ENCODE peak calls at places on chromosomes 13 and 19, in six cellular contexts. W is GM23338, R is HepG2, Q is WTC11, A is K562, C is GM12878. L is an unnamed sample.

GRCh38 chr19:4633140-4633967 is 6.0 kb upstream of the TNFAIP8L1 start:
- DNase-seq in W (peak; percentile 79), R (peak; percentile 67), Q (peak; percentile 80), A (peak; percentile 81), C (peak; percentile 16), L (no peak)

GRCh38 chr19:34359140-34359953 is 5.6 kb upstream of the GPI start:
- DNase-seq in W (peak; percentile 96), R (peak; percentile 97), Q (peak; percentile 93), A (peak; percentile 98), C (peak; percentile 99), L (peak; percentile 88)

GRCh38 chr13:100382787-100383186 is 205.8 kb downstream of the GGACT start:
- DNase-seq in W (no peak), R (no peak), Q (no peak), A (no peak), C (no peak), L (no peak)

GRCh38 chr13:106919638-106920037 is 351.7 kb upstream of the ARGLU1 start:
- DNase-seq in W (peak; percentile 26), R (no peak), Q (peak; percentile 16), A (no peak), C (no peak), L (no peak)

GRCh38 chr13:112760440-112760839 is 70.6 kb downstream of the ATP11A start:
- DNase-seq in W (no peak), R (no peak), Q (no peak), A (no peak), C (no peak), L (no peak)

GRCh38 chr13:109989686-109990085 is 203.3 kb upstream of the IRS2 start:
- DNase-seq in W (no peak), R (no peak), Q (no peak), A (no peak), C (no peak), L (no peak)

GRCh38 chr19:28217064-28217463 is 995.9 kb downstream of the UQCRFS1 start:
- DNase-seq in W (peak; percentile 86), R (no peak), Q (peak; percentile 50), A (no peak), C (no peak), L (peak; percentile 56)

GRCh38 chr19:31349160-31349881 is at the start of gene TSHZ3:
- DNase-seq in W (peak; percentile 85), R (no peak), Q (peak; percentile 82), A (peak; percentile 49), C (no peak), L (no peak)

GRCh38 chr13:67844544-67844943 is 614.4 kb upstream of the PCDH9 start:
- DNase-seq in W (no peak), R (no peak), Q (no peak), A (no peak), C (no peak), L (no peak)

GRCh38 chr13:98050041-98050466 is 92.8 kb upstream of the FARP1 start:
- DNase-seq in W (no peak), R (peak; percentile 78), Q (no peak), A (no peak), C (no peak), L (no peak)

GRCh38 chr13:99199541-99200432 is 867 bp upstream of the UBAC2 start:
- DNase-seq in W (no peak), R (no peak), Q (no peak), A (peak; percentile 67), C (no peak), L (no peak)

GRCh38 chr19:4456843-4457653 is 546 bp downstream of the UBXN6 start:
- DNase-seq in W (peak; percentile 85), R (no peak), Q (peak; percentile 72), A (peak; percentile 90), C (no peak), L (peak; percentile 78)

GRCh38 chr19:2055871-2056809 is 5.1 kb upstream of the MKNK2 start:
- DNase-seq in W (peak; percentile 50), R (no peak), Q (no peak), A (no peak), C (no peak), L (no peak)

GRCh38 chr19:3881272-3882040 is 971 bp downstream of the ATCAY start:
- DNase-seq in W (peak; percentile 77), R (no peak), Q (peak; percentile 34), A (no peak), C (no peak), L (no peak)

GRCh38 chr13:51674276-51674675 is 90.0 kb downstream of the WDFY2 start:
- DNase-seq in W (peak; percentile 65), R (no peak), Q (peak; percentile 28), A (no peak), C (no peak), L (no peak)

GRCh38 chr13:74555291-74556001 is 421.2 kb upstream of the KLF12 start:
- DNase-seq in W (no peak), R (no peak), Q (no peak), A (no peak), C (no peak), L (no peak)

GRCh38 chr19:17351815-17352435 is 14.6 kb downstream of the GTPBP3 start:
- DNase-seq in W (no peak), R (no peak), Q (no peak), A (peak; percentile 27), C (no peak), L (no peak)

GRCh38 chr19:49342291-49342721 is 7.1 kb downstream of the CD37 start:
- DNase-seq in W (no peak), R (no peak), Q (no peak), A (no peak), C (no peak), L (no peak)

GRCh38 chr19:1855828-1856255 is 7.5 kb downstream of the KLF16 start:
- DNase-seq in W (no peak), R (no peak), Q (no peak), A (no peak), C (no peak), L (no peak)

GRCh38 chr19:15453091-15453498 is 3.3 kb upstream of the WIZ start:
- DNase-seq in W (peak; percentile 64), R (no peak), Q (peak; percentile 46), A (no peak), C (no peak), L (no peak)

GRCh38 chr13:87972568-87972967 is 301.4 kb downstream of the SLITRK5 start:
- DNase-seq in W (no peak), R (no peak), Q (no peak), A (no peak), C (no peak), L (no peak)

GRCh38 chr13:99200433-99201167 is at the start of gene UBAC2:
- DNase-seq in W (peak; percentile 97), R (peak; percentile 89), Q (peak; percentile 95), A (peak; percentile 93), C (peak; percentile 89), L (peak; percentile 96)

DNA sequence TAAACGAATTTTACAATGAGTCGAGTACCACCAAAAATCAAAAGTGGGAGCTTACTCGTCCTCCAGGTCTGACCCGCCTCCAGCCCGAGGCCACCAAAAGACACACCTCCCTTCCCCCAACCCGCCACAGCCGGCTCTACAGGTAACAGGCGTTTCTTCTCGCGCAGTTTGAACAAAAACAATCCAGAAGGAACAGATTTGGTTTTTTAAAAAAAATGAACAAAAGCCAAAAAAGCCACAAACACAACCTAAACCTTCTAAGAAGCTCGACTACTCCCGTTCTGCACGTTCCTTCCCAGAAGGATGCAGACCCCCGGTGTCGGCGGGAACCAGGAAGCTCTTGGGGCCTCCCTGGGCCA is 667 bp downstream of the ZDHHC20 start:
- DNase-seq in W (peak; percentile 78), R (no peak), Q (peak; percentile 67), A (peak; percentile 20), C (no peak), L (peak; percentile 62)
- TF ChIP-seq CREB1 in W (no peak), R (no peak), Q (no peak), A (no peak), C (no peak), L (no peak)

GRCh38 chr13:29497137-29497654 is 98.3 kb downstream of the SLC7A1 start:
- DNase-seq in W (no peak), R (no peak), Q (no peak), A (no peak), C (no peak), L (no peak)

GRCh38 chr13:29501674-29502073 is 93.8 kb downstream of the SLC7A1 start:
- DNase-seq in W (no peak), R (no peak), Q (no peak), A (no peak), C (no peak), L (no peak)

GRCh38 chr13:29498426-29499040 is 97.0 kb downstream of the SLC7A1 start:
- DNase-seq in W (no peak), R (no peak), Q (no peak), A (no peak), C (no peak), L (no peak)

GRCh38 chr13:29500426-29500825 is 95.1 kb downstream of the SLC7A1 start:
- DNase-seq in W (no peak), R (no peak), Q (no peak), A (no peak), C (no peak), L (no peak)

DNA sequence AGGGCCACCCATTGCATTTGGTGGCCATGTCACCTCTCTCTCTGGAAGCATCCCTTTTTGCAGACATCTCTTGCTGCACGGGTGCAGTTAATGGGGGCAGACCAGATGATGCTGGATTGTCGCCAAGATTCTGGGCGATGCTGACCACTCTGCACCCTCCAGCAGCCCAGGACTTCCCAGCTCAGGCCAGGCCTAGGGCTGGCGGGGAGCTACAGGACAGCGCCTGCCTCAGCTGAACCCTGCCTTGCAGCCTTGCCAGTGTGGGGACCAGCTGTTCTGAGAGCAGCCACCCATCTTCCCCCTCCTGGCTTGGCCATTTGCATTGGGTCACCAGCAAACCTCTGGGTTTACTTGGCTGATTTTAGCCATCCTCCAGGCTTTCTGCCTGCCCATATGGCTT is 95.7 kb downstream of the SLC7A1 start:
- DNase-seq in W (no peak), R (no peak), Q (no peak), A (no peak), C (no peak), L (no peak)
- TF ChIP-seq CREB1 in W (no peak), R (no peak), Q (no peak), A (no peak), C (no peak), L (no peak)

DNA sequence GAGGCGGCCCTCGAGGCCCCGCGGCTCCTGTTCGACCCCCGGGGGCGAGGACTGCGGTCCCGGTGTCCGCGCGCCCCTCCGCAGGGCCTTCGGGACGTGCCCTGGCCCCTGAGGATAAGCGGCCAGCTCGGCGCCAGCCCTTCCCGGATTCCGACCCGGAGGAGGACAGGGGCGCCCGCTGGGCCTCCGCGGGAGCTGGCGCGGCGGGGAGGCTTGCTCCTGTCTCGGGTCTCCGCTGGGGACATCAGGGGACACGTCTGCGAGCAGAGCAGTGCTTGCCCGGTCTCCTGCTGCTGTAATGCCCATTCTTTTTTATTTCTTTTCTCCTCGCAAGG is 828 bp downstream of the B3GLCT start:
- DNase-seq in W (peak; percentile 46), R (peak; percentile 24), Q (peak; percentile 42), A (no peak), C (no peak), L (peak; percentile 59)
- TF ChIP-seq CREB1 in W (no peak), R (no peak), Q (no peak), A (no peak), C (no peak), L (no peak)

GRCh38 chr13:23449386-23450162 is 16.1 kb upstream of the SACS start:
- DNase-seq in W (peak; percentile 66), R (no peak), Q (no peak), A (no peak), C (no peak), L (peak; percentile 68)

GRCh38 chr13:23447927-23448326 is 14.4 kb upstream of the SACS start:
- DNase-seq in W (no peak), R (no peak), Q (no peak), A (no peak), C (no peak), L (no peak)

GRCh38 chr13:23443878-23444277 is 10.4 kb upstream of the SACS start:
- DNase-seq in W (no peak), R (no peak), Q (no peak), A (no peak), C (no peak), L (no peak)

GRCh38 chr13:23443110-23443509 is 9.6 kb upstream of the SACS start:
- DNase-seq in W (no peak), R (no peak), Q (no peak), A (no peak), C (no peak), L (no peak)

GRCh38 chr13:23445794-23446193 is 12.3 kb upstream of the SACS start:
- DNase-seq in W (no peak), R (no peak), Q (no peak), A (no peak), C (no peak), L (no peak)
- TF ChIP-seq CREB1 in W (no peak), R (no peak), Q (no peak), A (no peak), C (no peak), L (no peak)

L was measured in H1.